ENCODE peak calls at places on chromosomes 1 and 21, in eight cellular contexts. A is retinal pigment epithelial cell, S is Peyer's patch, B is tibial nerve, N is left ventricle myocardium inferior, W is astrocyte, H is GM23338, Q is lower lobe of right lung. X is an unnamed sample.

GRCh38 chr1:39104158-39105060 is 78.3 kb downstream of the NDUFS5 start:
- DNase-seq in A (no peak), S (no peak), B (no peak), N (peak), W (no peak), H (peak), Q (peak), X (no peak)

GRCh38 chr1:191537030-191537429 is 621.2 kb upstream of the RGS18 start:
- DNase-seq in A (no peak), S (no peak), B (no peak), N (no peak), W (no peak), H (no peak), Q (no peak), X (no peak)

GRCh38 chr1:78236711-78237110 is 190.9 kb downstream of the GIPC2 start:
- DNase-seq in A (no peak), S (no peak), B (no peak), N (no peak), W (peak), H (no peak), Q (no peak), X (no peak)

GRCh38 chr1:9872430-9873165 is 37.5 kb downstream of the CTNNBIP1 start:
- DNase-seq in A (no peak), S (peak), B (no peak), N (no peak), W (peak), H (no peak), Q (no peak), X (no peak)

GRCh38 chr1:100323428-100324106 is 28.7 kb upstream of the CDC14A start:
- DNase-seq in A (peak), S (no peak), B (no peak), N (peak), W (no peak), H (no peak), Q (no peak), X (no peak)

GRCh38 chr1:201886103-201886885 is 2.4 kb upstream of the SHISA4 start:
- DNase-seq in A (no peak), S (no peak), B (no peak), N (no peak), W (peak), H (no peak), Q (no peak), X (no peak)

GRCh38 chr1:8202182-8202905 is 115.6 kb upstream of the SLC45A1 start:
- DNase-seq in A (peak), S (peak), B (no peak), N (peak), W (peak), H (peak), Q (peak), X (no peak)

GRCh38 chr1:169884616-169885015 is 9.1 kb downstream of the SCYL3 start:
- DNase-seq in A (no peak), S (no peak), B (no peak), N (no peak), W (no peak), H (no peak), Q (no peak), X (no peak)

GRCh38 chr21:43626390-43626789 is 32.9 kb downstream of the HSF2BP start:
- DNase-seq in A (peak), S (no peak), B (no peak), N (no peak), W (peak), H (no peak), Q (no peak), X (no peak)

GRCh38 chr1:218468707-218469106 is 123.6 kb downstream of the TGFB2 start:
- DNase-seq in A (no peak), S (no peak), B (no peak), N (no peak), W (no peak), H (no peak), Q (no peak), X (no peak)

GRCh38 chr21:32096411-32096810 is 182.4 kb downstream of the MIS18A start:
- DNase-seq in A (no peak), S (no peak), B (no peak), N (no peak), W (no peak), H (peak), Q (no peak), X (no peak)

GRCh38 chr1:89546082-89546889 is 21.7 kb downstream of the LRRC8B start:
- DNase-seq in A (peak), S (no peak), B (no peak), N (no peak), W (peak), H (no peak), Q (no peak), X (no peak)

GRCh38 chr1:30710407-30710806 is 13.0 kb downstream of the MATN1 start:
- DNase-seq in A (no peak), S (no peak), B (no peak), N (no peak), W (no peak), H (no peak), Q (no peak), X (no peak)

GRCh38 chr1:31376374-31377134 is 3.7 kb upstream of the FABP3 start:
- DNase-seq in A (no peak), S (no peak), B (no peak), N (no peak), W (peak), H (peak), Q (no peak), X (peak)

GRCh38 chr1:9143250-9143649 is 14.3 kb upstream of the GPR157 start:
- DNase-seq in A (no peak), S (no peak), B (no peak), N (no peak), W (peak), H (no peak), Q (peak), X (no peak)

GRCh38 chr1:55060133-55060999 is 21.0 kb downstream of the PCSK9 start:
- DNase-seq in A (no peak), S (no peak), B (no peak), N (no peak), W (no peak), H (no peak), Q (no peak), X (no peak)

GRCh38 chr21:25583370-25584133 is 23.7 kb downstream of the MRPL39 start:
- DNase-seq in A (no peak), S (no peak), B (no peak), N (no peak), W (no peak), H (no peak), Q (no peak), X (no peak)

DNA sequence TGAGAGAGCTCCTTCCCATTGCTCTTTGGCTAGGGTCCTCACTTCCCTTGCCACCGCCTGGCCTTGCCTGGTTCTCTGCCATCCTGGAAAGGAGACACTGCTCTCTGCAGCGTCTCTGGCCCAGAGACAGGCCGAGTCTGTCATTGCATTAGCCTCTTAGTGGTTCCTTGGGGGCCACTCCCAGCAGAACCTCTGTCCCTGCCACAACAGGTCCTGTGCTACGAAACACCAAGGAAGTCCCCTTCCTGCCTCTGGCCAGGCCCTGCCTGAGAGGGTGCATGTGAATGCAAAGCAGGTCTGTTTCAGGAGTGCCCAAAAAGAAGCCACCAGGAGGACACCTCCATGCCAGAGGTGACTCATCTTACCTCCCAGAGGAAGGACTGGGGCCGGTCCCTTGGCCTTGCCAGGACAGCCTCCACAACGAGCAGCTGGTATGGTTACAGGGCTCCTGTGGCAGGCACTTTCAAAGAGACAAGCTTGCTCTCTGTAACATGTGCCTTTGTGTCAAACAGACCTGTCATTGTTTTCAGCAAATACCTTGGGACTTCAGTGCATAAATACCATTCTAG is 59.6 kb downstream of the VPS26C start:
- DNase-seq in A (peak), S (no peak), B (no peak), N (no peak), W (peak), H (no peak), Q (no peak), X (no peak)
- TF ChIP-seq CTCF in A (no peak), S (no peak), B (no peak), N (no peak), W (no peak), H (no peak), Q (no peak), X (no peak)

DNA sequence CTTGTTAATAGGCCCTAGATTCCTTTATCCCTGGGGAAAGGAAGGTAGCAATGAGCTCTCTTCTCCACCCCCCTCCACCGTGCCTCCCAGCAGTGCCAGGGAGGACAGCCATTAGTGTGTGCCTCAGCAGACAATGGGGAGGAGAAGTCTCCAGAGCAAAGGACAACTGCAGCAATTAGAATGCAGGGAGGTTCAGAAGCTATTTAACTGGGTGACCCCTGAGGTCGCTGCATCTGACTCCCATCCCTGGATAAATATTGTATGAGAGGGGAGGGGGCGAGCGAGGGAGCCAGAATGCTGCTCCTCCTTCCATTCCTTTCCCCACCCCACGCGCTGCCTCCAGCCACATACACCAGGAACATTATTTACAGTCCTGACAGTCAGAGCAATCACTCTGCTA is 59.0 kb downstream of the ERI3 start:
- DNase-seq in A (no peak), S (no peak), B (no peak), N (no peak), W (no peak), H (no peak), Q (no peak), X (no peak)
- TF ChIP-seq CTCF in A (no peak), S (no peak), B (no peak), N (no peak), W (no peak), H (no peak), Q (no peak), X (no peak)

GRCh38 chr1:86356247-86356646 is 39.9 kb downstream of the ODF2L start:
- DNase-seq in A (no peak), S (no peak), B (no peak), N (no peak), W (no peak), H (peak), Q (peak), X (no peak)
- TF ChIP-seq CTCF in A (peak), S (no peak), B (no peak), N (no peak), W (no peak), H (peak), Q (no peak), X (no peak)

DNA sequence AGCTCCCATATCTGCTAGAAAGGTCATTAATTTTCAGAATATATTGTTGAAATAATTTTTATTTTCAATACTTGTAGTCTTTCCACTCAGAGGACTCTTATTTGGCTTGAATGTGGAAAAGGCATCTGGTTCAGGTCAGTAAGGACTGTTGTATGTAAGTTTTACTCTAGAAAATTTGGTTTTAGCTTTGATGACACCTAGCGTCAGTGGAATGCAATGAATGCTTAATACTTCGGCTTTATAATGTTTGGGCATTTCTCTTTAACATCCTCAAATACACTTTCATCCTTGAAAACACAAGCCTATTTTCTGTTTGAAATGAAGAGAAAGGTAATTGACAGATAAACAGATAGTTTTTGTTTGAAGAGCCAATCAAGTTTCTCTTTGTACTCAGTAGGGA is 63.3 kb downstream of the LRRC40 start:
- DNase-seq in A (no peak), S (no peak), B (no peak), N (no peak), W (no peak), H (peak), Q (no peak), X (no peak)
- TF ChIP-seq CTCF in A (peak), S (no peak), B (no peak), N (peak), W (peak), H (peak), Q (peak), X (no peak)